ENCODE peak calls at places on chromosomes 16 and 17, in five cellular contexts. P is fibroblast of mammary gland, W is keratinocyte, G is transverse colon, D is lung. Y is an unnamed sample.

GRCh38 chr17:78300962-78301820 is 58.7 kb downstream of the SOCS3 start:
- DNase-seq in P (peak), D (no peak), W (peak), G (no peak), Y (no peak)

GRCh38 chr17:65594585-65594940 is 33.1 kb upstream of the AXIN2 start:
- DNase-seq in G (no peak), D (no peak), W (no peak), P (peak), Y (peak)

GRCh38 chr16:84841787-84842300 is 22.1 kb downstream of the CRISPLD2 start:
- DNase-seq in G (peak), W (no peak), P (no peak), D (peak), Y (no peak)

GRCh38 chr17:50630524-50631194 is 4.0 kb upstream of the ABCC3 start:
- DNase-seq in P (no peak), D (peak), G (peak), W (no peak), Y (no peak)

GRCh38 chr16:88200896-88201185 is 181.9 kb upstream of the ZNF469 start:
- DNase-seq in P (peak), G (no peak), W (no peak), D (no peak), Y (no peak)

GRCh38 chr16:68784226-68784625 is 47.1 kb downstream of the CDH1 start:
- DNase-seq in D (no peak), P (no peak), G (no peak), W (no peak), Y (no peak)

GRCh38 chr17:79612468-79613194 is 1.8 kb upstream of the RBFOX3 start:
- DNase-seq in W (peak), P (peak), D (no peak), G (peak), Y (peak)

GRCh38 chr17:68861602-68862001 is 93.6 kb downstream of the ABCA8 start:
- DNase-seq in D (no peak), G (no peak), W (no peak), P (no peak), Y (no peak)

GRCh38 chr17:58244958-58245357 is 6.6 kb downstream of the LPO start:
- DNase-seq in G (no peak), D (no peak), W (no peak), P (no peak), Y (no peak)

GRCh38 chr17:77889866-77890760 is 68.4 kb upstream of the TNRC6C start:
- DNase-seq in W (no peak), G (no peak), P (no peak), D (no peak), Y (no peak)

GRCh38 chr17:19447085-19447583 is 36.1 kb downstream of the RNF112 start:
- DNase-seq in P (peak), W (no peak), D (peak), G (peak), Y (peak)

GRCh38 chr17:41868568-41868967 is 3.3 kb upstream of the KLHL11 start:
- DNase-seq in G (no peak), D (no peak), P (no peak), W (no peak), Y (no peak)

GRCh38 chr17:73953206-73954033 is 250.1 kb upstream of the RPL38 start:
- DNase-seq in D (no peak), W (no peak), P (no peak), G (no peak), Y (no peak)

GRCh38 chr17:73954981-73955380 is 248.5 kb upstream of the RPL38 start:
- DNase-seq in G (peak), W (no peak), D (no peak), P (no peak), Y (no peak)

GRCh38 chr17:73952136-73952497 is 251.4 kb upstream of the RPL38 start:
- DNase-seq in W (no peak), D (no peak), P (no peak), G (no peak), Y (no peak)

GRCh38 chr17:73950515-73950914 is 253.0 kb upstream of the RPL38 start:
- DNase-seq in W (no peak), P (no peak), G (no peak), D (no peak), Y (no peak)

GRCh38 chr17:73952498-73953205 is 250.8 kb upstream of the RPL38 start:
- DNase-seq in P (peak), W (no peak), G (peak), D (no peak), Y (no peak)
- TF ChIP-seq CTCF in P (no peak), W (no peak), G (no peak), D (peak), Y (no peak)

GRCh38 chr16:64952177-64952576 is 169.7 kb downstream of the CDH11 start:
- DNase-seq in G (no peak), D (no peak), W (no peak), P (peak), Y (peak)

GRCh38 chr16:64951681-64952080 is 170.2 kb downstream of the CDH11 start:
- DNase-seq in G (no peak), W (no peak), D (no peak), P (no peak), Y (no peak)

GRCh38 chr16:64951193-64951592 is 170.7 kb downstream of the CDH11 start:
- DNase-seq in P (no peak), G (no peak), D (no peak), W (no peak), Y (no peak)

GRCh38 chr16:64950731-64951130 is 171.1 kb downstream of the CDH11 start:
- DNase-seq in W (no peak), P (no peak), G (no peak), D (no peak), Y (no peak)

GRCh38 chr16:64950262-64950661 is 171.6 kb downstream of the CDH11 start:
- DNase-seq in P (no peak), W (no peak), G (no peak), D (no peak), Y (no peak)
- TF ChIP-seq CTCF in P (peak), W (no peak), G (no peak), D (no peak), Y (peak)

GRCh38 chr17:82681547-82681946 is 17.0 kb downstream of the RAB40B start:
- DNase-seq in G (no peak), W (no peak), D (no peak), P (no peak), Y (no peak)

GRCh38 chr17:82678265-82678891 is 20.1 kb downstream of the RAB40B start:
- DNase-seq in G (no peak), W (no peak), D (no peak), P (no peak), Y (no peak)

GRCh38 chr17:82677353-82677925 is 21.1 kb downstream of the RAB40B start:
- DNase-seq in G (no peak), P (no peak), D (no peak), W (no peak), Y (no peak)

GRCh38 chr17:82683534-82683933 is 15.0 kb downstream of the RAB40B start:
- DNase-seq in P (no peak), G (no peak), D (no peak), W (no peak), Y (no peak)

DNA sequence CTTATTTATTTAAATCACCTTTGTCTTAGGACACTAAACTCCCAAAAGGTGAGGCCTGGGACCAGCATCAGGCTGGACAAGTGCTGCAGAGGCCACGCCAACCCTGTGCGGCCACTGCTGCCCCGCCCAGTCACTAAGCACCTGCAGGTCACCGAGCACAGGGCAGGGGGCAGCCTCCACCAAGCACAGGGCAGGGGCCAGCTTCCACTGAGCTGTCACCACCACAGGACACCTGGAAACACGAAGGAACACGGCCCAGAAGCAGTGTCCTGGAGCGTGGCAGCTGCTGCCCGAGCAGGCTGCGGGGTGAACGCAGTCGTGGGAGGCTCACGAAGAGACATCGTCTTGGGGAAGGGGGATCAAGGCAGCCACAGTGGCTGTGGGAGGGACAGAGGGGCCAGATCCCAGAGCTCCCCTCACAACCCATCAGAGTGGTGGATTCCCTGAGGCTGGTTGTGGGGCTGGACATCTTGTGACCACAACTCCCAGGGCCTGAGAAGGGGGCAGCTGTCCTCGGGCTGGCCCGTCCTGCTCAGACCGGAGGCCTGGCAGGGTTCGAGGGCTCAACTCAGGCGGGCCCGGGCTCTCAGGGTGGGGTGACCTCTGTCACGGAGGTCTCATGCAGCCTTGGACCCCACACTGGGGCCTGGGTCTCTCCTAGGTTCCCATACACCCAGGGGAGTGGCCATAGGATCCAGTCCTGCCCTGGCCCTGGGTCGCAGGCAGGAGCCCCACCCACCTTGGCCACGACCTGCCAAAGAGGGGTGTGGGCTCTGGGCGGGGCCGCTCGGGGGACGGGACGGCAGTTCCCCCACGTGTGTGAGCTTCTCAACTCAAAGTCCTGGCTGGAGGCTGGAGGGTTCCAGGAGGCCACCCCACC is 18.7 kb downstream of the RAB40B start:
- DNase-seq in G (peak), W (no peak), P (no peak), D (no peak), Y (no peak)
- TF ChIP-seq CTCF in G (no peak), W (no peak), P (no peak), D (no peak), Y (no peak)

DNA sequence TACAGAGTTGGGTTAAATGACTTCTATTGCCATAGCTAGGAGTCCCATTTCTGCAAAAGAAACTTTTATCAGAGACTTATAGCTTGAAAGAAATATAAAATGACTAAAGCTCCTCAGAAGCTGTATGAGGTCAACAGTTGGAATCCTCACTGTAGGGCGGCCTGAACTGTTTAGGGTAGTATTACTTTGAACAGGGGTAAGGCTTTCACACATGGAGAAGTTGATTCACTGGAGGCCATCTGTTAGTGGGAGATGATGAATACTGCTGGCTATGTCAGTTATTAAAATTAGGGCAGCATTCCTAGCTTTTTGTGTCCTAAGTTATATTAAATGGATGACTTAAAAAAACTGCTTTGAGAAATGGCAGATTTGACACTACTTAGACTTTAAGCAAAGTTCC is 6.0 kb downstream of the TTC19 start:
- DNase-seq in P (no peak), G (no peak), D (no peak), W (no peak), Y (no peak)
- TF ChIP-seq CTCF in P (no peak), G (no peak), D (no peak), W (no peak), Y (no peak)

GRCh38 chr17:28896884-28897768 is at the start of gene FLOT2:
- DNase-seq in W (peak), D (peak), P (peak), G (peak), Y (peak)
- TF ChIP-seq CTCF in W (peak), D (no peak), P (peak), G (peak), Y (peak)

GRCh38 chr17:62718420-62718819 is 89.7 kb downstream of the MARCHF10 start:
- DNase-seq in P (peak), W (no peak), G (no peak), D (no peak), Y (peak)

GRCh38 chr17:62717589-62718342 is 90.3 kb downstream of the MRC2 start:
- DNase-seq in D (no peak), G (no peak), P (no peak), W (no peak), Y (no peak)

GRCh38 chr17:62719586-62719985 is 88.5 kb downstream of the MARCHF10 start:
- DNase-seq in G (no peak), D (no peak), P (no peak), W (no peak), Y (no peak)

GRCh38 chr17:62722625-62723024 is 85.5 kb downstream of the MARCHF10 start:
- DNase-seq in D (no peak), W (no peak), P (no peak), G (no peak), Y (no peak)

GRCh38 chr17:62720126-62720850 is 87.8 kb downstream of the MARCHF10 start:
- DNase-seq in G (no peak), D (no peak), P (no peak), W (no peak), Y (no peak)
- TF ChIP-seq CTCF in G (peak), D (no peak), P (peak), W (peak), Y (peak)

Y was measured in fibroblast of the aortic adventitia.